ENCODE peak calls at places on chromosomes 1 and 21, in seven cellular contexts. C, W, F, R, Z, T and J are unnamed samples.

GRCh38 chr1:156659994-156660751 is 17.0 kb downstream of the NES start:
- DNase-seq in F (peak; percentile 97), W (peak; percentile 80), Z (peak; percentile 97), T (peak; percentile 97), C (peak; percentile 98), R (peak; percentile 92), J (peak; percentile 76)

GRCh38 chr1:160032165-160032827 is 506 bp upstream of the PIGM start:
- DNase-seq in T (no peak), C (no peak), Z (no peak), F (peak; percentile 48), W (no peak), R (peak; percentile 53), J (no peak)

GRCh38 chr1:108574008-108574407 is 14.1 kb downstream of the EEIG2 start:
- DNase-seq in W (no peak), R (no peak), T (no peak), F (no peak), Z (no peak), C (no peak), J (no peak)

GRCh38 chr1:208600456-208600855 is 356.3 kb upstream of the PLXNA2 start:
- DNase-seq in F (no peak), W (no peak), R (no peak), C (no peak), T (no peak), Z (no peak), J (no peak)

GRCh38 chr1:26409191-26409751 is 1.3 kb upstream of the LIN28A start:
- DNase-seq in T (no peak), Z (no peak), R (peak; percentile 86), C (no peak), W (no peak), F (no peak), J (no peak)

GRCh38 chr1:228242313-228242864 is 34.5 kb downstream of the OBSCN start:
- DNase-seq in C (no peak), T (no peak), Z (no peak), W (no peak), R (no peak), F (no peak), J (no peak)

GRCh38 chr1:18458133-18458750 is 22.5 kb upstream of the KLHDC7A start:
- DNase-seq in T (no peak), Z (no peak), F (no peak), R (no peak), W (no peak), C (no peak), J (no peak)

GRCh38 chr1:182229907-182230522 is 161.6 kb downstream of the GLUL start:
- DNase-seq in Z (no peak), C (peak; percentile 65), W (no peak), T (no peak), F (no peak), R (peak; percentile 13), J (peak; percentile 21)

GRCh38 chr1:4119516-4120220 is 219.6 kb upstream of the C1orf174 start:
- DNase-seq in C (no peak), Z (peak; percentile 7), R (no peak), F (no peak), W (no peak), T (no peak), J (no peak)

GRCh38 chr1:200619894-200620272 is 668 bp downstream of the KIF14 start:
- DNase-seq in Z (no peak), W (no peak), C (no peak), R (no peak), T (no peak), F (no peak), J (no peak)

GRCh38 chr1:57959727-57960300 is 536.0 kb upstream of the DAB1 start:
- DNase-seq in C (no peak), R (peak; percentile 98), F (no peak), T (no peak), W (peak; percentile 1), Z (no peak), J (peak; percentile 13)

GRCh38 chr21:41766883-41767605 is at the start of gene RIPK4:
- DNase-seq in F (no peak), T (no peak), R (no peak), W (no peak), Z (peak; percentile 99), C (no peak), J (no peak)